ENCODE peak calls at places on chromosomes 2 and 18, in six cellular contexts. W is bronchial epithelial cell, B is ELR, M is iPS DF 6.9, I is GM12878, Y is DMS153. N is an unnamed sample.

GRCh38 chr2:1840046-1840445 is 95.7 kb upstream of the PXDN start:
- DNase-seq in W (no peak), B (no peak), M (no peak), I (no peak), Y (no peak), N (no peak)

GRCh38 chr2:100234141-100234540 is 88.2 kb downstream of the LONRF2 start:
- DNase-seq in W (no peak), B (no peak), M (no peak), I (no peak), Y (no peak), N (no peak)

GRCh38 chr2:29113891-29114321 is 1.3 kb upstream of the CLIP4 start:
- DNase-seq in W (peak), B (peak), M (no peak), I (no peak), Y (peak), N (no peak)

GRCh38 chr2:61434314-61434713 is 36.6 kb downstream of the USP34 start:
- DNase-seq in W (no peak), B (no peak), M (no peak), I (no peak), Y (no peak), N (peak)

GRCh38 chr2:20448246-20449046 is 1.6 kb downstream of the RHOB start:
- DNase-seq in W (no peak), B (peak), M (no peak), I (no peak), Y (no peak), N (no peak)

GRCh38 chr2:167293172-167293781 is 405.0 kb downstream of the XIRP2 start:
- DNase-seq in W (no peak), B (peak), M (no peak), I (no peak), Y (no peak), N (no peak)

GRCh38 chr2:219495531-219496122 is 3.1 kb upstream of the GMPPA start:
- DNase-seq in W (peak), B (peak), M (no peak), I (peak), Y (peak), N (no peak)

GRCh38 chr2:133790706-133791105 is 222.4 kb upstream of the NCKAP5 start:
- DNase-seq in W (no peak), B (peak), M (no peak), I (no peak), Y (no peak), N (no peak)

GRCh38 chr2:239169311-239170048 is 231.3 kb downstream of the HDAC4 start:
- DNase-seq in W (no peak), B (no peak), M (no peak), I (no peak), Y (no peak), N (no peak)

GRCh38 chr18:55334875-55335274 is 253.1 kb downstream of the TCF4 start:
- DNase-seq in W (peak), B (no peak), M (no peak), I (no peak), Y (peak), N (no peak)

GRCh38 chr2:55804535-55804934 is 110.9 kb upstream of the PNPT1 start:
- DNase-seq in W (no peak), B (no peak), M (no peak), I (no peak), Y (no peak), N (no peak)

GRCh38 chr2:38751043-38751846 is at the start of gene SRSF7:
- DNase-seq in W (peak), B (peak), M (peak), I (peak), Y (peak), N (peak)

GRCh38 chr2:5234563-5234962 is 457.6 kb upstream of the SOX11 start:
- DNase-seq in W (no peak), B (no peak), M (no peak), I (no peak), Y (no peak), N (no peak)